ENCODE peak calls at places on chromosomes 5 and 9, in five cellular contexts. One of them, this sample, is unnamed.

GRCh38 chr5:172646716-172647285 is 5.7 kb downstream of the NEURL1B start:
- DNase-seq in H9: peak
- DNase-seq in neuronal stem cell: no peak
- DNase-seq in mesenchymal stem cell: peak
- DNase-seq in H1: no peak
- DNase-seq in this sample: peak

GRCh38 chr9:37931586-37931985 is 27.7 kb upstream of the SLC25A51 start:
- DNase-seq in H9: no peak
- DNase-seq in neuronal stem cell: no peak
- DNase-seq in mesenchymal stem cell: no peak
- DNase-seq in H1: no peak
- DNase-seq in this sample: no peak

GRCh38 chr5:127960126-127960744 is 123.3 kb upstream of the SLC12A2 start:
- DNase-seq in H9: no peak
- DNase-seq in neuronal stem cell: no peak
- DNase-seq in mesenchymal stem cell: peak
- DNase-seq in H1: no peak
- DNase-seq in this sample: no peak

GRCh38 chr9:123111427-123111826 is 78.0 kb downstream of the GPR21 start:
- DNase-seq in H9: no peak
- DNase-seq in neuronal stem cell: no peak
- DNase-seq in mesenchymal stem cell: no peak
- DNase-seq in H1: no peak
- DNase-seq in this sample: no peak

GRCh38 chr9:17793713-17794622 is 215.1 kb downstream of the SH3GL2 start:
- DNase-seq in H9: peak
- DNase-seq in neuronal stem cell: no peak
- DNase-seq in mesenchymal stem cell: no peak
- DNase-seq in H1: no peak
- DNase-seq in this sample: peak

GRCh38 chr5:102807878-102808502 is 52.9 kb downstream of the PAM start:
- DNase-seq in H9: peak
- DNase-seq in neuronal stem cell: peak
- DNase-seq in mesenchymal stem cell: peak
- DNase-seq in H1: no peak
- DNase-seq in this sample: no peak

GRCh38 chr9:77011973-77012817 is 7.3 kb upstream of the FOXB2 start:
- DNase-seq in H9: peak
- DNase-seq in neuronal stem cell: peak
- DNase-seq in mesenchymal stem cell: peak
- DNase-seq in H1: peak
- DNase-seq in this sample: peak

GRCh38 chr9:116124472-116125040 is 29.0 kb upstream of the PAPPA start:
- DNase-seq in H9: no peak
- DNase-seq in neuronal stem cell: no peak
- DNase-seq in mesenchymal stem cell: peak
- DNase-seq in H1: no peak
- DNase-seq in this sample: peak

GRCh38 chr5:180138214-180138975 is 66.8 kb upstream of the RNF130 start:
- DNase-seq in H9: no peak
- DNase-seq in neuronal stem cell: no peak
- DNase-seq in mesenchymal stem cell: no peak
- DNase-seq in H1: no peak
- DNase-seq in this sample: no peak

GRCh38 chr5:78615697-78616096 is 32.9 kb downstream of the LHFPL2 start:
- DNase-seq in H9: no peak
- DNase-seq in neuronal stem cell: no peak
- DNase-seq in mesenchymal stem cell: no peak
- DNase-seq in H1: no peak
- DNase-seq in this sample: peak

GRCh38 chr5:175517824-175518450 is 39.6 kb downstream of the SFXN1 start:
- DNase-seq in H9: no peak
- DNase-seq in neuronal stem cell: no peak
- DNase-seq in mesenchymal stem cell: peak
- DNase-seq in H1: no peak
- DNase-seq in this sample: peak

GRCh38 chr5:60594715-60595114 is 105.3 kb downstream of the DEPDC1B start:
- DNase-seq in H9: no peak
- DNase-seq in neuronal stem cell: no peak
- DNase-seq in mesenchymal stem cell: no peak
- DNase-seq in H1: no peak
- DNase-seq in this sample: no peak

GRCh38 chr5:171848006-171848405 is 62.4 kb downstream of the SMIM23 start:
- DNase-seq in H9: no peak
- DNase-seq in neuronal stem cell: no peak
- DNase-seq in mesenchymal stem cell: no peak
- DNase-seq in H1: no peak
- DNase-seq in this sample: no peak

GRCh38 chr5:139470821-139471300 is at the start of gene SMIM33:
- DNase-seq in H9: no peak
- DNase-seq in neuronal stem cell: no peak
- DNase-seq in mesenchymal stem cell: no peak
- DNase-seq in H1: no peak
- DNase-seq in this sample: no peak

GRCh38 chr9:119289740-119290139 is 79.5 kb downstream of the BRINP1 start:
- DNase-seq in H9: peak
- DNase-seq in neuronal stem cell: peak
- DNase-seq in mesenchymal stem cell: peak
- DNase-seq in H1: no peak
- DNase-seq in this sample: no peak

GRCh38 chr5:52469835-52470234 is 317.9 kb upstream of the ITGA1 start:
- DNase-seq in H9: no peak
- DNase-seq in neuronal stem cell: no peak
- DNase-seq in mesenchymal stem cell: no peak
- DNase-seq in H1: no peak
- DNase-seq in this sample: no peak

GRCh38 chr5:5419291-5420210 is 2.9 kb upstream of the ICE1 start:
- DNase-seq in H9: peak
- DNase-seq in neuronal stem cell: peak
- DNase-seq in mesenchymal stem cell: peak
- DNase-seq in H1: no peak
- DNase-seq in this sample: peak

GRCh38 chr5:134994560-134995156 is 27.0 kb downstream of the CATSPER3 start:
- DNase-seq in H9: no peak
- DNase-seq in neuronal stem cell: no peak
- DNase-seq in mesenchymal stem cell: no peak
- DNase-seq in H1: no peak
- DNase-seq in this sample: no peak

GRCh38 chr9:134662143-134662876 is 20.7 kb downstream of the COL5A1 start:
- DNase-seq in H9: no peak
- DNase-seq in neuronal stem cell: no peak
- DNase-seq in mesenchymal stem cell: peak
- DNase-seq in H1: no peak
- DNase-seq in this sample: peak

GRCh38 chr5:72302171-72302570 is 17.9 kb downstream of the MRPS27 start:
- DNase-seq in H9: peak
- DNase-seq in neuronal stem cell: peak
- DNase-seq in mesenchymal stem cell: no peak
- DNase-seq in H1: no peak
- DNase-seq in this sample: no peak

GRCh38 chr5:24819841-24820240 is 175.1 kb upstream of the CDH10 start:
- DNase-seq in H9: no peak
- DNase-seq in neuronal stem cell: no peak
- DNase-seq in mesenchymal stem cell: peak
- DNase-seq in H1: no peak
- DNase-seq in this sample: no peak

GRCh38 chr5:152329896-152330295 is 75.2 kb downstream of the NMUR2 start:
- DNase-seq in H9: no peak
- DNase-seq in neuronal stem cell: no peak
- DNase-seq in mesenchymal stem cell: no peak
- DNase-seq in H1: no peak
- DNase-seq in this sample: no peak

GRCh38 chr5:142600611-142601360 is 85.1 kb downstream of the FGF1 start:
- DNase-seq in H9: no peak
- DNase-seq in neuronal stem cell: no peak
- DNase-seq in mesenchymal stem cell: peak
- DNase-seq in H1: no peak
- DNase-seq in this sample: peak

GRCh38 chr9:105063665-105064247 is 135.8 kb upstream of the ABCA1 start:
- DNase-seq in H9: no peak
- DNase-seq in neuronal stem cell: no peak
- DNase-seq in mesenchymal stem cell: peak
- DNase-seq in H1: no peak
- DNase-seq in this sample: peak

GRCh38 chr9:33239922-33240321 is at the start of gene SPINK4:
- DNase-seq in H9: no peak
- DNase-seq in neuronal stem cell: no peak
- DNase-seq in mesenchymal stem cell: no peak
- DNase-seq in H1: no peak
- DNase-seq in this sample: peak

GRCh38 chr9:110919609-110920008 is 118.7 kb downstream of the LPAR1 start:
- DNase-seq in H9: no peak
- DNase-seq in neuronal stem cell: no peak
- DNase-seq in mesenchymal stem cell: peak
- DNase-seq in H1: no peak
- DNase-seq in this sample: no peak

GRCh38 chr9:121230231-121230630 is 28.6 kb upstream of the RAB14 start:
- DNase-seq in H9: no peak
- DNase-seq in neuronal stem cell: no peak
- DNase-seq in mesenchymal stem cell: no peak
- DNase-seq in H1: no peak
- DNase-seq in this sample: no peak

DNA sequence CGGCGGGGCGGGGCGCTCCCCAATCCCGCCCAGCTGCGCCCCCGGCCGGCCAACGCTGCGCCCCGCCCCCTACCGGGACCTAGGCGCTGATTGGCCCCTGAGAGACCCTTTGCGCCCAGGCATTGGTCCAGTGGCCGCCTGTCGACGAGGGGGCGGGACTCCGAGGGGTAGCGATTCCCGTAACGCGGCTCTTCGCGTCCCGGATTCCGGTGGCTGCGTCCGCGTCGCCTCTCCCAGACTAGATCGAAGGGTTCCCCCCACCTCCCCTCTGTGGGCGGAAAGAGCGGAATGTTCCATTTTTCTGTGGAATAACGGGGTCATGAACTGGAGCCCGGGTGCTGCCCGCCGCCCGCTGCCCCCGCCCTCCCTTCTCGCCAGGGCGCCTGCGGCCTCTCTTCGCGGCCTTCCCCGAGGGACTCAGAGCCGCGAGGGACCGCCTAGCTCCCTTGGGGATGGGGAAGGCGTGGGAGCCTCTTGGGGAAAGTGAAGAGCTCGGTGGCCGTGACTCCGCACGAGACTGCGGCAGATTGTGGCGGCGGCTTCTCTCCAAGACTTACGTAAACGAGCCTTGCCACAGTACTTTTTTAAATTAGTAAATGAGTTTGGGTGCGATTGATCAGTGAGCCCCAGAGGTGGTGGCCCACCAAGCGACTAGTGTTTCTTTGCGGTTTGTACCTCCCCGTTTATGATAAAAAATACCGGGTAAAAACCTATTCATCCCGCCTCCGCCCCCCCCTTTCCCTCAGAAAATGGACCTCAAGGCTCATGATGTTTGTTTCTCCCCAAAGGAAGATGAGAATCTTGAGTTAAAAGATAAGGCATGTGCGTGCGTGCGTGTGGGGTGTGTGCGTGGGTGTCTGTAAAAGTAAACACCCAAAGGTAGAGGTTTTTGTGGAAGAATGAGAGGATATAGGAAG is 493 bp upstream of the IL6ST start:
- DNase-seq in H9: peak
- DNase-seq in neuronal stem cell: peak
- DNase-seq in mesenchymal stem cell: peak
- DNase-seq in H1: peak
- DNase-seq in this sample: peak
- H3K23ac ChIP-seq in H9: no peak
- H3K23ac ChIP-seq in neuronal stem cell: peak
- H3K23ac ChIP-seq in mesenchymal stem cell: no peak
- H3K23ac ChIP-seq in H1: no peak
- H3K23ac ChIP-seq in this sample: no peak

DNA sequence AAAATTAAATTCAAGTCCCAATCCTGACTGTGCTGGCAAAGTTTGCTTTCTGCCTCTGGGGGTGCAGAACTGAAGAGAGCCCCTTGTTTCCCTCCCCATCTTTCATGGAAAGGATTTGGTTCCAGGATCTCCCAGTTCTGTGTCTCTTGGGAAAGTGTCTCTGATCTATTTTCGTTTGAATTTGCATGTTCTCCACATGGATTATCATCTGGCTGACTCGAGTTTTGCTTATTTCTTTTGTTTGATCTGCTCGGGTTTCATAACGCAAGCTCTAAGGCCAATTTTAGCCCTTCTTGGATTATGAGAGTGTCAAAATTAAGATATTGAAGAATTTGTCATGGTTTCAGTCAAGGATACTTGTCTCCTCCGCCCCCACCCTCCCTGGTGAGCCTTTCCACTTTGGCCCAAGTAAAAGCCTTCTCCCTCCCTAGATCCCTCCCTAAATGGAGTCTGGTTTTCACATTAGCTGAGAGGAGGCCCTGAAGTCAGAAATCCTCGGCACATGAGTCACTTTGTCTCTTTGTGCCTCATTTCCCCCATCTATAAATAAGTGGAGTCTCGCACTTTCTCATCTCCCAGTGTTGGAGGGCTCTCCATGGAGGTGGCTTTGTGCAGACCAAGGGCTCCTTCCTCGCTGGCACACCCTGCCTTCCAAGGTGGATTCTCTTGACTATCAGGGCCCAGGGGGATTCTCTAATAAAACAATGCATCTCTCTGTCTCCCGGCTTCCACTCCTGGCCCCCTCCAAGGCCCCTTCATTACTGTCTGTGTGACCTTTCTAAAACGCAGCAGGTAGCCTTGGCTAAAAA is 17.3 kb downstream of the ADRB2 start:
- DNase-seq in H9: no peak
- DNase-seq in neuronal stem cell: no peak
- DNase-seq in mesenchymal stem cell: peak
- DNase-seq in H1: no peak
- DNase-seq in this sample: no peak
- H3K4me2 ChIP-seq in H9: no peak
- H3K4me2 ChIP-seq in neuronal stem cell: no peak
- H3K4me2 ChIP-seq in mesenchymal stem cell: no peak
- H3K4me2 ChIP-seq in H1: no peak
- H3K4me2 ChIP-seq in this sample: no peak

GRCh38 chr9:132147331-132147730 is 14.5 kb upstream of the NTNG2 start:
- DNase-seq in H9: no peak
- DNase-seq in neuronal stem cell: no peak
- DNase-seq in mesenchymal stem cell: no peak
- DNase-seq in H1: no peak
- DNase-seq in this sample: no peak
- H2BK12ac ChIP-seq in H9: no peak
- H2BK12ac ChIP-seq in neuronal stem cell: no peak
- H2BK12ac ChIP-seq in mesenchymal stem cell: no peak
- H2BK12ac ChIP-seq in H1: no peak
- H2BK12ac ChIP-seq in this sample: no peak

GRCh38 chr9:137029058-137029922 is 1.3 kb upstream of the ABCA2 start:
- DNase-seq in H9: peak
- DNase-seq in neuronal stem cell: peak
- DNase-seq in mesenchymal stem cell: peak
- DNase-seq in H1: peak
- DNase-seq in this sample: peak

GRCh38 chr9:137026828-137027227 is 1.2 kb downstream of the ABCA2 start:
- DNase-seq in H9: no peak
- DNase-seq in neuronal stem cell: no peak
- DNase-seq in mesenchymal stem cell: no peak
- DNase-seq in H1: no peak
- DNase-seq in this sample: no peak

GRCh38 chr9:137027369-137028012 is 546 bp downstream of the ABCA2 start:
- DNase-seq in H9: no peak
- DNase-seq in neuronal stem cell: no peak
- DNase-seq in mesenchymal stem cell: peak
- DNase-seq in H1: no peak
- DNase-seq in this sample: peak

GRCh38 chr9:137028281-137029057 is 432 bp upstream of the ABCA2 start:
- DNase-seq in H9: peak
- DNase-seq in neuronal stem cell: peak
- DNase-seq in mesenchymal stem cell: peak
- DNase-seq in H1: peak
- DNase-seq in this sample: peak

GRCh38 chr9:137028013-137028280 is at the start of gene ABCA2:
- DNase-seq in H9: no peak
- DNase-seq in neuronal stem cell: no peak
- DNase-seq in mesenchymal stem cell: no peak
- DNase-seq in H1: no peak
- DNase-seq in this sample: no peak
- H3K23ac ChIP-seq in H9: no peak
- H3K23ac ChIP-seq in neuronal stem cell: peak
- H3K23ac ChIP-seq in mesenchymal stem cell: peak
- H3K23ac ChIP-seq in H1: no peak
- H3K23ac ChIP-seq in this sample: no peak

This sample was measured in trophoblast cell.